ENCODE peak calls at places on chromosomes 3 and 15, in nine cellular contexts. K is mammary epithelial cell, O is GM12864, D is fibroblast of pulmonary artery, T is uterus, J is BJ, R is HCT116, H is psoas muscle, L is fibroblast of mammary gland. N is an unnamed sample.

GRCh38 chr15:83380026-83380425 is 67.1 kb upstream of the SH3GL3 start:
- DNase-seq in O (no peak), T (no peak), R (peak; percentile 50), J (no peak), K (peak; percentile 89), D (no peak), L (peak; percentile 30), H (no peak), N (no peak)

GRCh38 chr15:79994651-79995050 is 23.7 kb upstream of the BCL2A1 start:
- DNase-seq in O (no peak), L (peak; percentile 38), T (no peak), H (no peak), R (peak; percentile 16), J (no peak), D (no peak), K (peak; percentile 84), N (no peak)

GRCh38 chr3:66336358-66336766 is 115.6 kb downstream of the SLC25A26 start:
- DNase-seq in O (no peak), R (no peak), T (no peak), D (peak; percentile 69), J (peak; percentile 49), H (no peak), K (no peak), L (peak; percentile 43), N (no peak)

GRCh38 chr3:119700269-119700919 is 2.4 kb upstream of the CFAP91 start:
- DNase-seq in R (no peak), T (no peak), J (no peak), D (peak; percentile 39), K (peak; percentile 58), O (peak; percentile 76), H (no peak), L (peak; percentile 61), N (no peak)

GRCh38 chr3:183941216-183941615 is 56.5 kb upstream of the PARL start:
- DNase-seq in L (no peak), K (no peak), H (no peak), D (no peak), O (no peak), R (no peak), T (no peak), J (no peak), N (no peak)

GRCh38 chr3:87069963-87070362 is 79.0 kb upstream of the VGLL3 start:
- DNase-seq in R (no peak), J (no peak), O (no peak), D (no peak), K (no peak), H (no peak), T (no peak), L (no peak), N (no peak)

GRCh38 chr15:41878355-41878699 is 15.5 kb downstream of the SPTBN5 start:
- DNase-seq in L (no peak), O (no peak), K (no peak), R (no peak), H (peak; percentile 68), T (no peak), J (no peak), D (no peak), N (no peak)

GRCh38 chr3:147384210-147385058 is 21.9 kb downstream of the ZIC4 start:
- DNase-seq in T (no peak), R (no peak), O (no peak), J (no peak), D (no peak), H (no peak), L (no peak), K (no peak), N (peak; percentile 69)

GRCh38 chr3:178010306-178010705 is 525.9 kb upstream of the KCNMB2 start:
- DNase-seq in T (no peak), H (no peak), O (no peak), J (no peak), R (no peak), K (no peak), L (no peak), D (no peak), N (no peak)

GRCh38 chr3:123086110-123086642 is 19.4 kb downstream of the PDIA5 start:
- DNase-seq in O (no peak), J (no peak), D (no peak), L (peak; percentile 52), R (no peak), T (no peak), H (no peak), K (no peak), N (no peak)

GRCh38 chr3:159486580-159486979 is 502.1 kb upstream of the IL12A start:
- DNase-seq in T (no peak), R (peak; percentile 22), D (peak; percentile 10), H (no peak), K (peak; percentile 11), O (no peak), L (peak; percentile 6), J (no peak), N (peak; percentile 12)

GRCh38 chr3:186946756-186947375 is 16.5 kb downstream of the ST6GAL1 start:
- DNase-seq in D (no peak), O (no peak), L (no peak), R (no peak), T (no peak), H (no peak), K (no peak), J (no peak), N (no peak)

GRCh38 chr3:86109434-86109833 is 881.5 kb downstream of the VGLL3 start:
- DNase-seq in H (no peak), L (no peak), K (no peak), O (no peak), T (no peak), R (no peak), J (no peak), D (no peak), N (no peak)

GRCh38 chr15:22831473-22831872 is 7.0 kb upstream of the NIPA2 start:
- DNase-seq in K (no peak), H (no peak), T (no peak), J (no peak), O (no peak), L (peak; percentile 31), D (peak; percentile 25), R (no peak), N (no peak)

DNA sequence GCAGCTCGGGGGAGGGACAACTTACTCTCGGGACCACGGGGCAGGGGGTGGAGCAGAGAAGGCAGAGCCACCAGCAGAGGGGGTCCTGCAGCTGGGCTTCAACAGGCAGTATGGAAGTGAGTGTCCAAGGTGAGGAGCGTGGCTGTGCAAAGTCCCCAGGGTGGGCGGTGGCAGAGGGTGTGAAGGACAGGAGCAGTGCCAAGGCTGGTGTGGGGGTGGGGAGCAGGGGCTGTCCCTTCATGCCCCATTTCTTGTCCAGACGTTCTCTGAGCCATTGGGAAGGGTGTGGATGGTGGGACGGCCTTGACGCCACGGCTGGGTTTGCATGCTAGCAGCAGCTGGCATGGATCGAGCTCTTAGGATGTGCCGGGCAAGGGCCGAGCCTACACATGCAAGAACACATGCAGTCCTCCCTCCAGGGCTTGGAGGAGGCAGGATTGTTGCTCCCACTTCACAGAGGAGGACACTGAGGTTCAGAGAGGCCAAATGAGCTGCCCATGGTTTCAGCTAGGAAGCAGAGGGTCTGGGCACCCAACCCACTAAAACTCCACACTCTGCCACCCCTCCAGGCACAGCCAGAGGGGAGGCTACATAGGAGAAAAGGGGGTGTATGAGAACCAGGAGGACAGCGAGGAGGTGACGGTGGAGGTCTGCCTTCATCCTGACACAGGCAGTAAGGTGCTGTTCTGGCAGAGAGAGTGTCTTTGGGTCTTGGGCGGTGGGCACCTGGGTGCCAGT is 93.6 kb downstream of the TBC1D2B start:
- DNase-seq in D (no peak), L (no peak), H (no peak), K (no peak), J (no peak), O (no peak), T (peak; percentile 19), R (no peak), N (peak; percentile 3)
- TF ChIP-seq CTCF in D (peak; percentile 5), L (no peak), H (no peak), K (no peak), J (peak; percentile 23), O (peak; percentile 5), T (no peak), R (no peak), N (peak; percentile 22)

GRCh38 chr15:74277245-74277644 is 41.1 kb downstream of the CCDC33 start:
- DNase-seq in L (no peak), J (no peak), D (no peak), O (no peak), R (no peak), K (no peak), T (no peak), H (peak; percentile 19), N (no peak)
- TF ChIP-seq CTCF in L (no peak), J (no peak), D (no peak), O (no peak), R (no peak), K (no peak), T (no peak), H (no peak), N (no peak)

DNA sequence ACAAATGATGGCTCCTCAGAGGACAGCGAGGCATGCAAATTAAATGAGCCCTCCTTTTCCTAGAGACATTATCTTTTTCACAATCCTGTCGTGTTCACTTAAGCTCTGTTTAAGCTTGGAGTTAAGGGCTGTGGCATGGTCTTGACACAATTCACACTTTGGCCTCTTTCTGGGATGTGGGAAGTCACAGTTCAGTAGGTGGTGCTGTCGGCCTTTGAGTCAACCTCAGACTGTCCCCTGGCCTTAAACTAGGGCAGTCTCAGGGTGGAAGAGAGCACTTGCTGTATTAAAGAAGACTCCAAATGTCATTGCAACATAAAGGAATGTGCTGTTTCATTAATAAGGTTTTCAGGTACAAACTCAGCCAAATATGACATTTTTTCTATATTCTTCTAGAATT is 351.0 kb downstream of the MCTP2 start:
- DNase-seq in D (peak; percentile 25), K (peak; percentile 6), J (no peak), L (no peak), H (no peak), O (no peak), T (peak; percentile 24), R (peak; percentile 18), N (peak; percentile 62)
- TF ChIP-seq CTCF in D (peak; percentile 6), K (peak; percentile 37), J (no peak), L (no peak), H (no peak), O (peak; percentile 53), T (peak; percentile 35), R (peak; percentile 53), N (no peak)

GRCh38 chr3:46087871-46088270 is 60.6 kb upstream of the XCR1 start:
- DNase-seq in L (peak; percentile 61), D (peak; percentile 41), H (no peak), K (no peak), J (no peak), O (no peak), T (no peak), R (no peak), N (no peak)
- TF ChIP-seq CTCF in L (peak; percentile 40), D (peak; percentile 22), H (no peak), K (peak; percentile 30), J (peak; percentile 32), O (peak; percentile 38), T (peak; percentile 23), R (peak; percentile 33), N (no peak)

GRCh38 chr3:132659370-132660055 is at the start of gene ACAD11:
- DNase-seq in R (peak; percentile 59), D (peak; percentile 67), O (no peak), K (peak; percentile 71), T (peak; percentile 75), L (peak; percentile 70), H (peak; percentile 83), J (no peak), N (peak; percentile 73)
- TF ChIP-seq CTCF in R (peak; percentile 71), D (peak; percentile 76), O (peak; percentile 70), K (peak; percentile 66), T (peak; percentile 70), L (peak; percentile 76), H (peak; percentile 59), J (peak; percentile 79), N (peak; percentile 40)

GRCh38 chr15:40053234-40054055 is 14.5 kb upstream of the SRP14 start:
- DNase-seq in H (no peak), T (no peak), J (no peak), R (no peak), D (no peak), K (no peak), O (no peak), L (no peak), N (no peak)
- TF ChIP-seq CTCF in H (no peak), T (no peak), J (no peak), R (peak; percentile 34), D (peak; percentile 12), K (no peak), O (peak; percentile 35), L (peak; percentile 6), N (no peak)